ENCODE peak calls at places on chromosome 11, in ten cellular contexts. Y is uterus, X is testis, O is body of pancreas, S is heart left ventricle, K is HCT116, H is transverse colon, T is tibial nerve, G is Peyer's patch, A is breast epithelium. V is an unnamed sample. For H3K4me1 and H3K36me3, the result is how much of the 10 kb centered on the place peaks cover.

GRCh38 chr11:26904114-26904513 is 89.8 kb upstream of the FIBIN start:
- DNase-seq in Y (no peak), X (no peak), O (no peak), S (no peak), K (no peak), H (no peak), T (no peak), G (no peak), A (no peak), V (no peak)

GRCh38 chr11:2555376-2555775 is 110.6 kb downstream of the KCNQ1 start:
- DNase-seq in Y (no peak), X (no peak), O (no peak), S (peak), K (no peak), H (peak), T (no peak), G (no peak), A (no peak), V (peak)

GRCh38 chr11:34631737-34632104 is 10.8 kb downstream of the EHF start:
- DNase-seq in Y (no peak), X (no peak), O (peak), S (no peak), K (no peak), H (no peak), T (no peak), G (no peak), A (no peak), V (no peak)

GRCh38 chr11:103433380-103433779 is 324.2 kb downstream of the DYNC2H1 start:
- DNase-seq in Y (no peak), X (no peak), O (no peak), S (no peak), K (no peak), H (no peak), T (no peak), G (no peak), A (no peak), V (no peak)

GRCh38 chr11:111680486-111681175 is 78.4 kb downstream of the SIK2 start:
- DNase-seq in Y (no peak), X (no peak), O (no peak), S (no peak), K (no peak), H (no peak), T (no peak), G (no peak), A (no peak), V (no peak)

GRCh38 chr11:11965192-11965591 is 43.2 kb downstream of the DKK3 start:
- DNase-seq in Y (no peak), X (no peak), O (no peak), S (no peak), K (no peak), H (no peak), T (no peak), G (no peak), A (no peak), V (no peak)

GRCh38 chr11:10139656-10140055 is 154.4 kb downstream of the SBF2 start:
- DNase-seq in Y (no peak), X (no peak), O (no peak), S (no peak), K (no peak), H (no peak), T (no peak), G (no peak), A (no peak), V (no peak)

GRCh38 chr11:18492888-18493287 is 33.9 kb downstream of the TSG101 start:
- DNase-seq in Y (no peak), X (no peak), O (no peak), S (no peak), K (no peak), H (no peak), T (no peak), G (no peak), A (no peak), V (no peak)

GRCh38 chr11:124405611-124406010 is 6.8 kb upstream of the OR8B3 start:
- DNase-seq in Y (no peak), X (no peak), O (no peak), S (no peak), K (no peak), H (no peak), T (no peak), G (no peak), A (no peak), V (no peak)

GRCh38 chr11:46512261-46512881 is 81.5 kb downstream of the AMBRA1 start:
- DNase-seq in Y (no peak), X (no peak), O (no peak), S (no peak), K (no peak), H (no peak), T (no peak), G (no peak), A (no peak), V (no peak)

GRCh38 chr11:74084796-74085541 is 76.1 kb upstream of the UCP3 start:
- DNase-seq in Y (no peak), X (no peak), O (no peak), S (no peak), K (no peak), H (no peak), T (no peak), G (no peak), A (no peak), V (no peak)

GRCh38 chr11:92841719-92842118 is 127.7 kb upstream of the MTNR1B start:
- DNase-seq in Y (no peak), X (no peak), O (no peak), S (no peak), K (no peak), H (no peak), T (no peak), G (no peak), A (no peak), V (no peak)

GRCh38 chr11:36258730-36259360 is 30.4 kb downstream of the COMMD9 start:
- DNase-seq in Y (peak), X (peak), O (peak), S (peak), K (peak), H (peak), T (peak), G (no peak), A (no peak), V (peak)

GRCh38 chr11:28169816-28170215 is 61.6 kb downstream of the METTL15 start:
- DNase-seq in Y (no peak), X (no peak), O (no peak), S (no peak), K (no peak), H (no peak), T (no peak), G (no peak), A (no peak), V (no peak)

GRCh38 chr11:131815631-131816030 is 445.2 kb downstream of the NTM start:
- DNase-seq in Y (no peak), X (no peak), O (no peak), S (no peak), K (no peak), H (no peak), T (no peak), G (no peak), A (no peak), V (no peak)

GRCh38 chr11:78251083-78251699 is 62.5 kb downstream of the USP35 start:
- DNase-seq in Y (no peak), X (peak), O (no peak), S (no peak), K (no peak), H (no peak), T (no peak), G (no peak), A (no peak), V (no peak)

GRCh38 chr11:27282141-27282590 is 80.8 kb downstream of the CCDC34 start:
- DNase-seq in Y (peak), X (peak), O (no peak), S (peak), K (no peak), H (no peak), T (peak), G (no peak), A (no peak), V (peak)

GRCh38 chr11:122197055-122197987 is 81.3 kb upstream of the BLID start:
- DNase-seq in Y (peak), X (no peak), O (no peak), S (no peak), K (peak), H (no peak), T (no peak), G (no peak), A (no peak), V (peak)

GRCh38 chr11:14643697-14644395 is at the start of gene PDE3B:
- DNase-seq in Y (peak), X (peak), O (peak), S (peak), K (peak), H (peak), T (peak), G (peak), A (no peak), V (peak)

GRCh38 chr11:72483412-72484186 is 49.3 kb upstream of the CLPB start:
- DNase-seq in Y (no peak), X (no peak), O (no peak), S (no peak), K (no peak), H (no peak), T (peak), G (no peak), A (no peak), V (no peak)

GRCh38 chr11:119880143-119880542 is 151.1 kb upstream of the NECTIN1 start:
- DNase-seq in Y (no peak), X (no peak), O (no peak), S (no peak), K (no peak), H (no peak), T (no peak), G (peak), A (no peak), V (no peak)

GRCh38 chr11:37105456-37105855 is 507.4 kb upstream of the RAG2 start:
- DNase-seq in Y (no peak), X (no peak), O (no peak), S (no peak), K (no peak), H (no peak), T (no peak), G (no peak), A (no peak), V (no peak)

GRCh38 chr11:34755671-34756070 is 134.8 kb downstream of the EHF start:
- DNase-seq in Y (no peak), X (no peak), O (no peak), S (no peak), K (no peak), H (no peak), T (no peak), G (no peak), A (no peak), V (no peak)

GRCh38 chr11:16030664-16031063 is 325.7 kb downstream of the SOX6 start:
- DNase-seq in Y (no peak), X (no peak), O (no peak), S (no peak), K (no peak), H (no peak), T (no peak), G (no peak), A (no peak), V (no peak)

GRCh38 chr11:12177739-12178338 is 67.4 kb downstream of the MICAL2 start:
- DNase-seq in Y (no peak), X (no peak), O (no peak), S (no peak), K (no peak), H (no peak), T (no peak), G (no peak), A (no peak), V (no peak)

GRCh38 chr11:37574361-37574760 is 976.3 kb upstream of the RAG2 start:
- DNase-seq in Y (no peak), X (no peak), O (no peak), S (no peak), K (no peak), H (no peak), T (no peak), G (no peak), A (no peak), V (no peak)

GRCh38 chr11:84316866-84317560 is 1030.8 kb upstream of the CCDC90B start:
- DNase-seq in Y (peak), X (peak), O (no peak), S (peak), K (no peak), H (no peak), T (no peak), G (no peak), A (no peak), V (peak)

GRCh38 chr11:100830978-100831732 is 144.1 kb downstream of the ARHGAP42 start:
- DNase-seq in Y (peak), X (peak), O (no peak), S (no peak), K (no peak), H (no peak), T (peak), G (no peak), A (peak), V (no peak)

GRCh38 chr11:123238297-123238696 is 43.2 kb upstream of the CLMP start:
- DNase-seq in Y (no peak), X (no peak), O (peak), S (no peak), K (no peak), H (no peak), T (peak), G (no peak), A (no peak), V (no peak)

GRCh38 chr11:26860411-26860810 is 133.5 kb upstream of the FIBIN start:
- DNase-seq in Y (no peak), X (no peak), O (no peak), S (no peak), K (no peak), H (no peak), T (no peak), G (no peak), A (no peak), V (no peak)

GRCh38 chr11:2878782-2879181 is 6.8 kb downstream of the CDKN1C start:
- DNase-seq in Y (no peak), X (no peak), O (no peak), S (no peak), K (no peak), H (no peak), T (no peak), G (no peak), A (no peak), V (no peak)

GRCh38 chr11:34646431-34646830 is 25.5 kb downstream of the EHF start:
- DNase-seq in Y (no peak), X (no peak), O (no peak), S (no peak), K (no peak), H (no peak), T (no peak), G (no peak), A (no peak), V (no peak)

GRCh38 chr11:113736323-113736722 is 30.2 kb upstream of the TMPRSS5 start:
- DNase-seq in Y (no peak), X (no peak), O (no peak), S (no peak), K (no peak), H (no peak), T (no peak), G (no peak), A (no peak), V (no peak)

GRCh38 chr11:121018746-121019145 is 5.2 kb upstream of the TBCEL start:
- DNase-seq in Y (no peak), X (no peak), O (no peak), S (no peak), K (no peak), H (no peak), T (no peak), G (no peak), A (no peak), V (no peak)

GRCh38 chr11:12167098-12167999 is 57.0 kb downstream of the MICAL2 start:
- DNase-seq in Y (no peak), X (no peak), O (no peak), S (no peak), K (peak), H (peak), T (no peak), G (peak), A (no peak), V (peak)

GRCh38 chr11:18723991-18724390 is 2.0 kb downstream of the IGSF22 start:
- DNase-seq in Y (no peak), X (no peak), O (peak), S (no peak), K (no peak), H (no peak), T (no peak), G (no peak), A (no peak), V (no peak)

GRCh38 chr11:75939992-75940391 is 125.0 kb downstream of the UVRAG start:
- DNase-seq in Y (no peak), X (no peak), O (no peak), S (no peak), K (no peak), H (no peak), T (no peak), G (no peak), A (no peak), V (no peak)

GRCh38 chr11:110110854-110111253 is 17.7 kb downstream of the ZC3H12C start:
- DNase-seq in Y (no peak), X (no peak), O (no peak), S (no peak), K (no peak), H (no peak), T (no peak), G (no peak), A (no peak), V (no peak)

GRCh38 chr11:34916810-34917780 is 677 bp downstream of the PDHX start:
- DNase-seq in Y (no peak), X (peak), O (no peak), S (no peak), K (peak), H (no peak), T (no peak), G (no peak), A (no peak), V (no peak)

GRCh38 chr11:97428247-97428646 is 1038.4 kb downstream of the JRKL start:
- DNase-seq in Y (no peak), X (no peak), O (no peak), S (no peak), K (no peak), H (no peak), T (no peak), G (no peak), A (no peak), V (no peak)

GRCh38 chr11:108927791-108928545 is 263.1 kb downstream of the DDX10 start:
- DNase-seq in Y (no peak), X (no peak), O (no peak), S (no peak), K (no peak), H (no peak), T (no peak), G (no peak), A (no peak), V (no peak)
- H3K4me1 ChIP-seq in Y (under half), X (under half), O (under half), S (under half), K (under half), H (under half), T (under half), G (under half), A (under half), V (under half)

GRCh38 chr11:65132238-65132987 is 1.9 kb downstream of the SYVN1 start:
- DNase-seq in Y (peak), X (no peak), O (peak), S (no peak), K (no peak), H (no peak), T (no peak), G (no peak), A (no peak), V (no peak)
- H3K36me3 ChIP-seq in Y (under half), X (under half), O (under half), S (half or more), K (under half), H (under half), T (under half), G (half or more), A (under half), V (under half)

DNA sequence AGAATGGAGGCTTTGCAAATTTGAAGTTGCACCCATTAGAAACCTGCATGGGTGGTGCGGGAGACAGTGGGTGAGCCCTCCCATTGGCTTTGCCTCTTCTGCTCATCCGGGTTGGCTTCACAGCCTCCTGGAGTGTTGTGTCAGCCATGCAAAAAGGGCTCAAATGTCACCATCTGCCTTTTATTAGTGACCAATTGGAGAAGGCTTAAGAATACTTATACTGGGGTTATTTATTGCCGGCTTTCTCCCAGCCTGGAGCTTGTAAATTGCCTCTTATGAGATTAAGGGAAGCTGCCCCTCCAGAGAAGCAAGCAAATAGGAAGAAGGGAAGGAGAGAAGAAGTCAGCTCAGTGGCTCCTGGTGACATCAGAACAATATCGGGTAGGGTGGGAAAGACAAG is 182.6 kb downstream of the ST3GAL4 start:
- DNase-seq in Y (no peak), X (no peak), O (no peak), S (no peak), K (no peak), H (no peak), T (no peak), G (no peak), A (no peak), V (no peak)
- TF ChIP-seq POLR2A in Y (no peak), X (no peak), O (no peak), S (no peak), K (no peak), H (no peak), T (no peak), G (no peak), A (no peak), V (no peak)

DNA sequence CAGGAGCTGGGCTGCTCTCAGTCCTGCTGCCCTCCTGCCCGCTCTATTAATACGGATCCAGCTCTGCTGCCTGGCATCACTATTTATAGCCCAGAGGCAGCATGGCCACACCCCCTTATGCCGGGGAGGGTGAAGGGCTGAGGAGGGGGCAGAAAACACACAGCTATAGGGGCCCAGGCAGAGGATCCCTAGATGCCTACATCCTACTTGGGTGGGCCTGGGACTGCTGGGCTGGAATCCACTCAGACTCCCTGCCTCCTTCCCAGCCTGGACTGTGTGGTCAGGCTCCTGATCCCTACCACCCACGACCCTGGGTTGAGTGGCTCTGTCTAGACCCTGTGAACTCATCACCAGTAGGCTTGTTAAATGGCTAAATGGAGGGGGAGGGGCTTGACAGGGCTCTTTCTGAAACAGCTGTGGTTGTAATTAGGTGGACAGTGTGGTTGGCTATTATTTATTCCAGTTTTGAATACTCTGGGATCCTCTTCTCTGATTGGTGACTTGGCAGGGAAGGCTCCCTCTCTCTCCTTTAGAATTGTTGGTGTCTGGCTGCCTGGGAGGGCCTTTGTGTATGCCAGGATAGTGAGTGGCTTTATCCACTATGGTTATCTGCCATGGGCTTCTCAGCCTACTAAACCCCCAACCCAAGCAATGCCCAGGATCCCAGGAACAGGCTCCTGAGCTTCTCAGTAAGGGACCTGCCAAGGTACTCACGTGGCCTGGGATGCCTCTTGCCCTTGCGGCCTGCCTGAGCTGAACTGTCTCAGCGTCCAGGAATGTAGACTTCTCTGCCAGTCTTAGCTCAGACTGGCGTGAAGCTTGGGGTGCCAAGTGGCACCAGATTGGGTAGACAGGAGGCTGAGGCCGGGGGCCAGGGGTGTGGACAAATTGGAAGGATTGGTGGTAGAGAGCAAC is 15.2 kb downstream of the PHLDB1 start:
- DNase-seq in Y (no peak), X (peak), O (peak), S (peak), K (peak), H (no peak), T (no peak), G (peak), A (peak), V (no peak)
- H3K4me1 ChIP-seq in Y (under half), X (under half), O (under half), S (half or more), K (half or more), H (under half), T (half or more), G (under half), A (under half), V (under half)

V was measured in ovary.